ENCODE peak calls at places on chromosomes 12 and 14, in five cellular contexts. Z is nephron progenitor cell, K is iris pigment epithelial cell, F is cardiac muscle cell, N is lower leg skin. G is an unnamed sample.

GRCh38 chr12:106953352-106954260 is 2.1 kb upstream of the TMEM263 start:
- DNase-seq in Z (no peak), K (peak), F (no peak), N (no peak), G (no peak)

GRCh38 chr12:122527478-122527944 is 462 bp downstream of the KNTC1 start:
- DNase-seq in Z (peak), K (peak), F (no peak), N (no peak), G (peak)

GRCh38 chr12:71685961-71686657 is at the start of gene TMEM19:
- DNase-seq in Z (peak), K (peak), F (peak), N (peak), G (peak)

GRCh38 chr12:42588981-42589464 is 523 bp downstream of the PRICKLE1 start:
- DNase-seq in Z (peak), K (peak), F (peak), N (peak), G (no peak)

GRCh38 chr12:116918464-116918863 is 7.7 kb downstream of the FBXW8 start:
- DNase-seq in Z (no peak), K (no peak), F (no peak), N (no peak), G (no peak)

GRCh38 chr12:16603916-16604575 is 1.9 kb downstream of the LMO3 start:
- DNase-seq in Z (no peak), K (no peak), F (peak), N (no peak), G (no peak)

GRCh38 chr14:89842852-89843251 is 111.7 kb downstream of the EFCAB11 start:
- DNase-seq in Z (no peak), K (no peak), F (no peak), N (no peak), G (no peak)

GRCh38 chr12:5267603-5268423 is 164.1 kb upstream of the NTF3 start:
- DNase-seq in Z (no peak), K (no peak), F (no peak), N (peak), G (no peak)

GRCh38 chr12:117261267-117261666 is 71.0 kb upstream of the FBXO21 start:
- DNase-seq in Z (no peak), K (peak), F (no peak), N (no peak), G (peak)

GRCh38 chr12:115450017-115450416 is 766.0 kb upstream of the TBX3 start:
- DNase-seq in Z (no peak), K (no peak), F (no peak), N (no peak), G (no peak)

GRCh38 chr12:62602445-62603060 is 135.9 kb downstream of the MON2 start:
- DNase-seq in Z (peak), K (peak), F (peak), N (peak), G (peak)

GRCh38 chr14:103128631-103129300 is 5.5 kb downstream of the TNFAIP2 start:
- DNase-seq in Z (no peak), K (no peak), F (no peak), N (peak), G (no peak)

GRCh38 chr12:116882742-116883141 is 1.5 kb upstream of the HRK start:
- DNase-seq in Z (no peak), K (peak), F (peak), N (no peak), G (no peak)

GRCh38 chr14:79161576-79161975 is 991.4 kb downstream of the NRXN3 start:
- DNase-seq in Z (peak), K (peak), F (peak), N (no peak), G (peak)

GRCh38 chr12:74725154-74725553 is 187.5 kb downstream of the ATXN7L3B start:
- DNase-seq in Z (no peak), K (peak), F (peak), N (no peak), G (no peak)

GRCh38 chr12:100404769-100405407 is 48.0 kb downstream of the SLC17A8 start:
- DNase-seq in Z (peak), K (peak), F (peak), N (peak), G (peak)